ENCODE peak calls at places on chromosomes 2 and 18, in four cellular contexts. Q is T47D; A is CD8-positive, alpha-beta memory T cell; F is HAP-1. M is an unnamed sample.

GRCh38 chr2:101124684-101125366 is 26.4 kb downstream of the TBC1D8 start:
- DNase-seq in Q (peak; percentile 62), A (no peak), F (no peak), M (peak; percentile 83)

GRCh38 chr18:48136544-48137353 is 206.3 kb upstream of the SMAD2 start:
- DNase-seq in Q (peak; percentile 31), A (no peak), F (no peak), M (no peak)

GRCh38 chr2:128726221-128726620 is 407.6 kb upstream of the HS6ST1 start:
- DNase-seq in Q (no peak), A (no peak), F (no peak), M (no peak)

GRCh38 chr2:178110681-178111080 is 1.6 kb upstream of the RBM45 start:
- DNase-seq in Q (no peak), A (no peak), F (no peak), M (no peak)

GRCh38 chr2:65055427-65056214 is 595 bp upstream of the CEP68 start:
- DNase-seq in Q (no peak), A (no peak), F (no peak), M (peak; percentile 83)

GRCh38 chr18:79872852-79873444 is 75.2 kb downstream of the KCNG2 start:
- DNase-seq in Q (no peak), A (no peak), F (no peak), M (peak; percentile 67)

GRCh38 chr2:71783215-71783614 is 329.9 kb downstream of the DYSF start:
- DNase-seq in Q (no peak), A (no peak), F (no peak), M (no peak)

GRCh38 chr18:7272268-7273049 is 41.6 kb downstream of the LRRC30 start:
- DNase-seq in Q (peak; percentile 59), A (no peak), F (no peak), M (no peak)

GRCh38 chr2:10521891-10522448 is 73.8 kb upstream of the ODC1 start:
- DNase-seq in Q (no peak), A (no peak), F (no peak), M (no peak)

GRCh38 chr2:234679766-234680687 is 183.1 kb upstream of the ARL4C start:
- DNase-seq in Q (no peak), A (no peak), F (no peak), M (no peak)

GRCh38 chr2:206230060-206230890 is 44.2 kb upstream of the ZDBF2 start:
- DNase-seq in Q (no peak), A (no peak), F (peak; percentile 88), M (no peak)

GRCh38 chr2:215712219-215712849 is 276.5 kb upstream of the FN1 start:
- DNase-seq in Q (no peak), A (no peak), F (no peak), M (no peak)

M was measured in coronary artery.